ENCODE peak calls at places on chromosomes 5 and 9, in nine cellular contexts. One of them, this sample, is unnamed.

GRCh38 chr5:33470544-33470943 is 29.8 kb downstream of the TARS1 start:
- DNase-seq in NAMALWA: peak; percentile 42
- DNase-seq in midbrain: peak; percentile 5
- DNase-seq in sigmoid colon: no peak
- DNase-seq in NCI-H2171 treated with DMSO at 0.1 percent for 48 hours: peak; percentile 74
- DNase-seq in psoas muscle: no peak
- DNase-seq in effector memory CD8-positive, alpha-beta T cell: no peak
- DNase-seq in aorta: no peak
- DNase-seq in H7: no peak
- DNase-seq in this sample: no peak

GRCh38 chr5:1648806-1649205 is 125.0 kb upstream of the LPCAT1 start:
- DNase-seq in NAMALWA: no peak
- DNase-seq in midbrain: no peak
- DNase-seq in sigmoid colon: no peak
- DNase-seq in NCI-H2171 treated with DMSO at 0.1 percent for 48 hours: no peak
- DNase-seq in psoas muscle: no peak
- DNase-seq in effector memory CD8-positive, alpha-beta T cell: no peak
- DNase-seq in aorta: no peak
- DNase-seq in H7: no peak
- DNase-seq in this sample: no peak

GRCh38 chr9:34992376-34992951 is 2.9 kb downstream of the DNAJB5 start:
- DNase-seq in NAMALWA: no peak
- DNase-seq in midbrain: peak; percentile 17
- DNase-seq in sigmoid colon: peak; percentile 86
- DNase-seq in NCI-H2171 treated with DMSO at 0.1 percent for 48 hours: no peak
- DNase-seq in psoas muscle: peak; percentile 97
- DNase-seq in effector memory CD8-positive, alpha-beta T cell: no peak
- DNase-seq in aorta: peak; percentile 95
- DNase-seq in H7: peak; percentile 45
- DNase-seq in this sample: peak; percentile 91

GRCh38 chr9:81669011-81669739 is 20.2 kb downstream of the TLE1 start:
- DNase-seq in NAMALWA: no peak
- DNase-seq in midbrain: no peak
- DNase-seq in sigmoid colon: no peak
- DNase-seq in NCI-H2171 treated with DMSO at 0.1 percent for 48 hours: peak; percentile 47
- DNase-seq in psoas muscle: no peak
- DNase-seq in effector memory CD8-positive, alpha-beta T cell: no peak
- DNase-seq in aorta: no peak
- DNase-seq in H7: no peak
- DNase-seq in this sample: no peak

GRCh38 chr9:114465906-114466900 is 39.1 kb downstream of the WHRN start:
- DNase-seq in NAMALWA: no peak
- DNase-seq in midbrain: no peak
- DNase-seq in sigmoid colon: no peak
- DNase-seq in NCI-H2171 treated with DMSO at 0.1 percent for 48 hours: no peak
- DNase-seq in psoas muscle: no peak
- DNase-seq in effector memory CD8-positive, alpha-beta T cell: no peak
- DNase-seq in aorta: no peak
- DNase-seq in H7: peak; percentile 65
- DNase-seq in this sample: no peak

GRCh38 chr9:28779240-28779639 is 1206.0 kb upstream of the C9orf72 start:
- DNase-seq in NAMALWA: no peak
- DNase-seq in midbrain: no peak
- DNase-seq in sigmoid colon: no peak
- DNase-seq in NCI-H2171 treated with DMSO at 0.1 percent for 48 hours: peak; percentile 78
- DNase-seq in psoas muscle: no peak
- DNase-seq in effector memory CD8-positive, alpha-beta T cell: no peak
- DNase-seq in aorta: no peak
- DNase-seq in H7: no peak
- DNase-seq in this sample: no peak

GRCh38 chr9:127098916-127099315 is 23.5 kb downstream of the ANGPTL2 start:
- DNase-seq in NAMALWA: no peak
- DNase-seq in midbrain: no peak
- DNase-seq in sigmoid colon: no peak
- DNase-seq in NCI-H2171 treated with DMSO at 0.1 percent for 48 hours: no peak
- DNase-seq in psoas muscle: no peak
- DNase-seq in effector memory CD8-positive, alpha-beta T cell: no peak
- DNase-seq in aorta: no peak
- DNase-seq in H7: no peak
- DNase-seq in this sample: no peak

GRCh38 chr5:93850311-93850710 is 108.9 kb upstream of the POU5F2 start:
- DNase-seq in NAMALWA: peak; percentile 9
- DNase-seq in midbrain: no peak
- DNase-seq in sigmoid colon: no peak
- DNase-seq in NCI-H2171 treated with DMSO at 0.1 percent for 48 hours: no peak
- DNase-seq in psoas muscle: no peak
- DNase-seq in effector memory CD8-positive, alpha-beta T cell: no peak
- DNase-seq in aorta: no peak
- DNase-seq in H7: no peak
- DNase-seq in this sample: no peak